ENCODE peak calls at places on chromosomes 5 and 9, in five cellular contexts. R is upper lobe of left lung, Z is HepG2, E is GM12878, N is K562. P is an unnamed sample. For H3K27me3, the result is how much of the 10 kb centered on the place peaks cover.

GRCh38 chr9:94812343-94812742 is 85.8 kb downstream of the AOPEP start:
- ATAC-seq in R (no peak), Z (no peak), E (peak), N (no peak), P (peak)

GRCh38 chr5:179387151-179388110 is 42.2 kb upstream of the ADAMTS2 start:
- ATAC-seq in R (peak), Z (no peak), E (no peak), N (no peak), P (no peak)

GRCh38 chr9:85744481-85744880 is 2.7 kb upstream of the AGTPBP1 start:
- ATAC-seq in R (no peak), Z (no peak), E (no peak), N (no peak), P (no peak)

GRCh38 chr9:109507421-109507838 is 9.3 kb upstream of the PTPN3 start:
- ATAC-seq in R (peak), Z (peak), E (no peak), N (no peak), P (peak)

GRCh38 chr5:27491746-27492439 is 453.5 kb upstream of the CDH9 start:
- ATAC-seq in R (no peak), Z (peak), E (peak), N (no peak), P (no peak)

GRCh38 chr5:11719888-11720481 is 184.3 kb downstream of the CTNND2 start:
- ATAC-seq in R (peak), Z (peak), E (peak), N (no peak), P (no peak)

GRCh38 chr5:127111112-127111511 is 37.8 kb upstream of the C5orf63 start:
- ATAC-seq in R (no peak), Z (no peak), E (peak), N (no peak), P (no peak)

GRCh38 chr5:2256646-2257288 is 374.0 kb upstream of the IRX4 start:
- ATAC-seq in R (no peak), Z (no peak), E (no peak), N (no peak), P (no peak)

GRCh38 chr5:73160239-73160671 is 12.7 kb upstream of the TMEM174 start:
- ATAC-seq in R (no peak), Z (no peak), E (peak), N (no peak), P (no peak)

GRCh38 chr9:27856054-27856453 is 282.8 kb upstream of the C9orf72 start:
- ATAC-seq in R (no peak), Z (no peak), E (no peak), N (no peak), P (no peak)

GRCh38 chr5:39117401-39117800 is 43.2 kb upstream of the RICTOR start:
- ATAC-seq in R (no peak), Z (no peak), E (no peak), N (peak), P (no peak)

GRCh38 chr5:135450328-135450727 is 1.8 kb downstream of the TIFAB start:
- ATAC-seq in R (no peak), Z (peak), E (no peak), N (peak), P (no peak)

GRCh38 chr5:135447298-135447929 is at the start of gene DCANP1:
- ATAC-seq in R (peak), Z (no peak), E (no peak), N (no peak), P (no peak)

GRCh38 chr5:135449608-135450007 is 2.5 kb upstream of the DCANP1 start:
- ATAC-seq in R (no peak), Z (no peak), E (no peak), N (no peak), P (no peak)

GRCh38 chr5:135448071-135448704 is 1.0 kb upstream of the DCANP1 start:
- ATAC-seq in R (no peak), Z (no peak), E (peak), N (no peak), P (no peak)

DNA sequence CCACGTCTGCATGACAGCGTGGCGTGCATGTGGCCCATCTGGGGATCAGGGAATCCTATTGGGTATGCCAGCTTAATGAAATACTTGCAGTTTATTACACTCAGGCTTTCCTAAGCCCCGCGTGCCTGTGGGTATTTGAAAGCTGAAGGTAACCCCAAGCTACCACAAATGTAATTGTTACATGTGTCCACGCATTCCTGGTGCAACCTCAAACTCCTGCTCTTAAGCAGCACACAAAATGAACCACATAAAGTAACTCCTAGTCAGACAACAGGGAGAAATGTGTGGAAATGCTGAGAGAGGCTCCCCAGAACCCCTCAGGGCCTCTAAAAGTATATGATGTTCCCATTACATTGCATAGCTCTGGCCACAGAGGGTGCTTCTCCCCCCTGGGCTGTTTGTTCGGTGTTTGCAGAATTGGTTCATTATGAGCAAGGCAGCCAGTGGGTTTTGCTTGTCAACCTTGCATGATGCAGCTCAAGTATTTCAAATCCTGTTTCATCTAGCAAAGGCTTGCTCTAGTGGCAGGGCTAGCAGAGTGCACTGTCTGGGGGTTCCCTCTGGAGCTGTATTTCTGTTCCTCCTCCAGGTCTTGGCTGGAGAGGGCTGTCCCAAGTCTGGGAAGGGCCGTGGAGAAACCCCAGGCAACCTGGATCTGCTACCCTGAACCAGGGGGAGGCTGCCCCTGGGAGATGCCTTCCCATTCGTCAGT is 1.8 kb upstream of the DCANP1 start:
- ATAC-seq in R (no peak), Z (no peak), E (peak), N (no peak), P (no peak)
- H3K27me3 ChIP-seq in R (under half), Z (under half), E (under half), N (under half), P (under half)

DNA sequence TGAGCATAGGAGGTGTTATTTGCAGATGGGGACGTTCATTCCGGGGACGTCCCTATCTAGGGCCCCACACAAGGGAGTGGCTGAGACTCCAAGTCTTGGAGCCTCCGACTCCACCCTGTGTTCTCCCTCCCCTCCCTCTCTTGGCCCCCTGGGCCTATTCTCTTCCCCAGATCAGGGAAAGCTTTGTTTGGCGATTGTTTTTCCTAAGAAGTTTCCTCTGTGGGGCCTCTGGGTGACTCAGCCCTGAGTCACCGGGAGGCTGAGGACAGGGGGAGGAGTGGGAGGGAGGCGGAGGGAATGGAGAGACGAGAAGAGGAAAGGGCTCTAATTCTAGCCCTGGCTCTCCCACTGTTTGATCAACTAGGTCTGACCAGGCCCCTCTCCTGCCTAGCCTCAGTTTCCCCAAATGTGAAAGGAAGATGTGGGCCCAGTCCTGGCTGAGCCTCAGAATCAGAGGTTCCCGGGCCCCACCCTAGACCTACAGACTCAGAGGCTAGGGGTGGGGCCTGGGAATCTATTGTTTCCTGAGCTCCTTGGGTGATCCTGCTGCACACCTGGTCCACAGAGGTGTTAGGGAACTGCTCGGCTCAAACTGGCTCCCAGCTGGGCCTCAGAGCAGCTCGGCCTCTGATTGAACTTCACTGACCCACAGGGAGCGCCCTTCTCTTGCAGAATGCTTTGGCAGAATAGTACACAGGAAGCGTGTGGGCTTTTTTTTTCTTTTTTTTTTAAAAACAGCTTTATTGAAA is 19.2 kb downstream of the GSN start:
- ATAC-seq in R (peak), Z (peak), E (no peak), N (peak), P (peak)
- TF ChIP-seq EP300 in R (no peak), Z (peak), E (no peak), N (peak), P (no peak)

DNA sequence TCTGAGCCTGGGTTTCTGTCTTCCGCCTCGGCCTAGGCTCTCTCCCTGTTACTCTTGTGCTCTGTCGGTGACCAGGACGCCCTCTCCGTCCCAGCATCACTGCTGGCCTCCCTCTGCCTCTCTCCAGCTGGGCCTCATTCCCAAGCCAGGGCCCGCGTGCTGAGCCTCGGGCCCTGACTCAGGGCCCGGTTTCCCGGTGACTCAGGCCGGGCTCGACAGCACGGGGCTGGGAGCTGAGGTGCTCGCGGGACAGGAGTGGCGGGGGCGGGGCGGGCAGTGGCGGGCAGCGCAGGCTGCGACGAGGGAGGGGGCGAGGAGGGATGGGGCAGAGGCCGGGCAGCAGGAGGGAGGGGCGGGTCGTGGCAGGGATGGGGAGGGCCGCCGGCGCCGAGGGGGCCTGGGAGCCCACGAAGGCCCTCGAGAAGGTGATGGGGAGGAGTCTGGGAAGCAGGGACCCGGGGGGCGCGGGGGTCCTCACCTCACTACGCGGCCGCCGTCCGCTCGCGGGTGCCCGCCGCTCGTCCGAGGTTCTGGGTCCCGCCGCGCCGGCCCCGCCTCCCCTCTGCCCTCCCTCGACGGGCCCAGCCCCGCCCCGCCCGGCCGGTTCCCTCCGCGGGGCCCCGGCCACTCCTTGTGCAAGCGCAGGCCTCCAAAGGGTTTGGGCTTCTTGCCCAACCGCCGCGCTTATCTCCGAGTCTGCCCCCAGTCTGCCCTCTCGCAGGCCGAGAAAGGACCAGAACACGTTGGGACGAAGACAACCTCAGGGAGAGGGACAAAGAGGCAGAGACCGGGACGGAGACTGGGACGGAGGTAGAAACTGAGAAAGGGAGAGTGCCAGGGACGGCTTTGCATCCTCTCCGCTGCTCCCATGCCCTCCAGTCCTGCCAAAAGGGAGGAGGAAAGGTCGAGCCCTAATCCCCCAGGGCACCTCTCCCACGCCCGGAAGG is at the start of gene ARAP3:
- ATAC-seq in R (peak), Z (peak), E (peak), N (peak), P (peak)
- TF ChIP-seq POLR2A in R (peak), Z (no peak), E (no peak), N (peak), P (no peak)

DNA sequence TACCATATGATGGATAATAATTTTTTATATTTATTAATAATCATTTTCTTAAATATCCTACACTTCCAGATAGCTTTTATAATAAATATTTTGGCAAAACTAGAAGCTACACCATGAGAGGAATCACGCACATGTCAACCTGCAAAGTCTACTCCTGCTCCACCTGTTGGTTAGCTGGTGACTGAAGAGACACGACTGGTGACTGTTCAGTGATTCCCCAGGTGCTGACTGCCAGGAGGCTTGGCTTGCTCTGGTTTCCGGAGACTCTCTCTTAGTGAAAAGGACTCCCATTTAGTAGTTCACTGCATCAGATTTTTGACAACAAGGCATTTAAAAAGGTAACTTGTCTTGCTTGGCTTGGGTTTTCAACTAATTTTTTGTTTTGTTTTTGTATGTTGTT is 20.9 kb downstream of the GZMA start:
- ATAC-seq in R (no peak), Z (no peak), E (no peak), N (no peak), P (no peak)
- H3K27me3 ChIP-seq in R (under half), Z (under half), E (under half), N (under half), P (under half)

GRCh38 chr5:164798110-164798509 is 1292.7 kb downstream of the MAT2B start:
- ATAC-seq in R (no peak), Z (no peak), E (no peak), N (no peak), P (no peak)
- TF ChIP-seq EP300 in R (no peak), Z (no peak), E (no peak), N (no peak), P (no peak)

GRCh38 chr5:147821791-147822190 is 9.7 kb downstream of the SPINK1 start:
- ATAC-seq in R (peak), Z (no peak), E (no peak), N (no peak), P (no peak)
- TF ChIP-seq POLR2A in R (no peak), Z (no peak), E (no peak), N (no peak), P (no peak)

DNA sequence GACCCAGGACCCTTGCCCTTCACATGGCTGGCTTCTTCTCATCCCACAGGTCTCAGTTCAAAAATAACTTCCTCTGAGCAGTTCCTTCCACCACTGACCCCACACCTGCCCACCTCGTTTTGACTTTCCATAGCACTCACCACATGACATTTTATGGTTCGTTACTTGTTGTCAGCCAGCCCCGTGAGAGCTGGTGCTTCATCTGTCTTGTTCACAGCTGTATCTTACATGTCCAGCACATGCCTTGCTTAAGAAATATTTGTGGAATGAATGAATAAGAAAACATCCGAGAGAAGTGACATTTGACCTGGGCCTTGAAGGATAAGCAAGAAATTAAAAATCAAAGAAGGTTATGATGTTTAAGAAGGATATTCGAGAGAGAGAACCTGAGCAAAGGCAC is 193.9 kb downstream of the RFK start:
- ATAC-seq in R (no peak), Z (no peak), E (no peak), N (no peak), P (no peak)
- H3K27me3 ChIP-seq in R (under half), Z (under half), E (under half), N (under half), P (under half)

DNA sequence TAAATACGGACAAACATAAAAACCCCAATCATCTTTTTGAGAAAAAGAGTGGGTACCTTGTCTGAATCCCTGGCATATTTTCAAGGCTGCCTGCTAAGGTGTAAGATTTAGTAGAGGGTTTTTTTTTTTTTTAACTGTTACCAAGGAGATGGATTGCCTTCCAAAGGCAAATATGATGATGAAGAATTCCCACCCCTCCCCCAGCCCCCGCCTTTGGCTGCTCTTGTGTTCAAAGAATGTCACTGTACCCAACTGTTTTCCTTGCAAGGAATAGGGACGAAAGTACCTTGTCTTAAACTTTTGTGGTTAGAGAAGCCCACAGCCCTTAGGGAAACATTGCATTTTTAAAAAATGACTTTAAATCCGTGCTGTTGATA is 31.3 kb downstream of the ARHGAP26 start:
- ATAC-seq in R (no peak), Z (no peak), E (no peak), N (no peak), P (no peak)
- TF ChIP-seq EP300 in R (no peak), Z (no peak), E (no peak), N (no peak), P (no peak)